ENCODE peak calls at places on chromosomes 12 and 14, in six cellular contexts. R is tibial artery, G is heart right ventricle, B is fibroblast of mammary gland, Q is Peyer's patch, W is heart left ventricle. H is an unnamed sample.

GRCh38 chr12:38904932-38905479 is 385 bp downstream of the CPNE8 start:
- DNase-seq in B (peak; percentile 86), R (peak; percentile 94), W (peak; percentile 89), Q (peak; percentile 56), G (peak; percentile 85), H (no peak)

GRCh38 chr14:74411671-74412070 is 14.3 kb downstream of the SYNDIG1L start:
- DNase-seq in W (no peak), G (no peak), Q (no peak), B (no peak), R (peak; percentile 53), H (no peak)

GRCh38 chr12:112555621-112556233 is 137.0 kb downstream of the PTPN11 start:
- DNase-seq in B (no peak), R (no peak), G (no peak), Q (no peak), W (no peak), H (no peak)

GRCh38 chr12:119683413-119683812 is 15.5 kb downstream of the PRKAB1 start:
- DNase-seq in Q (no peak), W (no peak), G (no peak), B (peak; percentile 77), R (no peak), H (no peak)

GRCh38 chr12:92261071-92261470 is 115.4 kb upstream of the BTG1 start:
- DNase-seq in R (no peak), W (no peak), Q (no peak), G (no peak), B (no peak), H (no peak)

GRCh38 chr14:103315368-103315911 is 18.6 kb upstream of the EIF5 start:
- DNase-seq in W (no peak), Q (no peak), G (no peak), R (no peak), B (peak; percentile 54), H (no peak)

GRCh38 chr12:131987552-131987951 is 37.8 kb downstream of the EP400 start:
- DNase-seq in Q (no peak), G (no peak), B (no peak), W (no peak), R (no peak), H (no peak)

GRCh38 chr12:75984577-75985182 is 46.9 kb downstream of the PHLDA1 start:
- DNase-seq in W (no peak), Q (no peak), G (no peak), R (no peak), B (no peak), H (no peak)

GRCh38 chr12:132465269-132466190 is 24.4 kb upstream of the FBRSL1 start:
- DNase-seq in Q (no peak), B (no peak), W (no peak), R (no peak), G (no peak), H (peak; percentile 97)

GRCh38 chr14:75539562-75540478 is 17.6 kb downstream of the BATF start:
- DNase-seq in G (no peak), R (no peak), W (no peak), B (no peak), Q (peak; percentile 61), H (no peak)

GRCh38 chr14:104130974-104131651 is 7.3 kb upstream of the KIF26A start:
- DNase-seq in B (peak; percentile 34), G (peak; percentile 62), W (peak; percentile 66), Q (no peak), R (peak; percentile 51), H (no peak)

GRCh38 chr12:74415633-74416032 is 122.0 kb upstream of the ATXN7L3B start:
- DNase-seq in B (peak; percentile 21), R (no peak), G (no peak), W (no peak), Q (no peak), H (no peak)

GRCh38 chr14:76089151-76089550 is 62.6 kb upstream of the GPATCH2L start:
- DNase-seq in R (no peak), G (peak; percentile 23), B (no peak), W (peak; percentile 54), Q (no peak), H (no peak)

GRCh38 chr12:101074940-101075680 is 134.9 kb downstream of the SLC5A8 start:
- DNase-seq in Q (no peak), G (no peak), B (no peak), R (no peak), W (no peak), H (no peak)

GRCh38 chr12:51028126-51028810 is 2.1 kb upstream of the SLC11A2 start:
- DNase-seq in G (no peak), R (no peak), W (no peak), B (peak; percentile 67), Q (no peak), H (no peak)

GRCh38 chr12:76375470-76375869 is 27.3 kb upstream of the BBS10 start:
- DNase-seq in Q (no peak), G (no peak), W (no peak), R (no peak), B (peak; percentile 37), H (no peak)

GRCh38 chr14:99649219-99649618 is 4.3 kb downstream of the HHIPL1 start:
- DNase-seq in Q (no peak), B (peak; percentile 76), W (no peak), R (no peak), G (no peak), H (no peak)

GRCh38 chr12:57983150-57983857 is 41.9 kb downstream of the ATP23 start:
- DNase-seq in B (peak; percentile 70), Q (no peak), W (no peak), G (no peak), R (no peak), H (no peak)

GRCh38 chr14:84112589-84112988 is 1417.4 kb upstream of the FLRT2 start:
- DNase-seq in B (no peak), W (no peak), G (no peak), Q (no peak), R (no peak), H (no peak)

DNA sequence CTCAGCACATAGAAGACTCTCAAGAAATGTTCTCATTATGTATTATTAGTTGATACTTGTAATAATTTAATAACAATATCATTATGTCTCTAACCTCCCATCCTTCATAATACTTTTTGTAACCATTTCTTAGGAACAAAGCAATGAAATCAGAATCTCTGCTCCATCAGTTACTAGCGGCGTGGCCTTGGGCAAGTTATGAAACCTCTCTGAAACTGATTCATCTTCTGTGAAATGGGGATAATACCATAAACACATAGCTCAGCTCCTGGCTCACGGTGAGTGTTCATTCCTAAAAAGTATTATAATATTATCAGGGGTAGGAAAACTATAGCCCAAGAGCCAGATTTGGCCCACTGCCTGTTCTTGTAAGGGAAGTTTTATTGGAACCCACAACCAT is 11.4 kb upstream of the CMKLR1 start:
- DNase-seq in G (no peak), B (no peak), W (no peak), Q (no peak), R (no peak), H (no peak)
- TF ChIP-seq CTCF in G (no peak), B (no peak), W (no peak), Q (no peak), R (no peak), H (no peak)

GRCh38 chr12:33605776-33606175 is 166.2 kb upstream of the SYT10 start:
- DNase-seq in Q (no peak), G (no peak), B (peak; percentile 2), W (no peak), R (no peak), H (no peak)
- TF ChIP-seq CTCF in Q (peak; percentile 6), G (no peak), B (peak; percentile 10), W (no peak), R (no peak), H (peak; percentile 32)

DNA sequence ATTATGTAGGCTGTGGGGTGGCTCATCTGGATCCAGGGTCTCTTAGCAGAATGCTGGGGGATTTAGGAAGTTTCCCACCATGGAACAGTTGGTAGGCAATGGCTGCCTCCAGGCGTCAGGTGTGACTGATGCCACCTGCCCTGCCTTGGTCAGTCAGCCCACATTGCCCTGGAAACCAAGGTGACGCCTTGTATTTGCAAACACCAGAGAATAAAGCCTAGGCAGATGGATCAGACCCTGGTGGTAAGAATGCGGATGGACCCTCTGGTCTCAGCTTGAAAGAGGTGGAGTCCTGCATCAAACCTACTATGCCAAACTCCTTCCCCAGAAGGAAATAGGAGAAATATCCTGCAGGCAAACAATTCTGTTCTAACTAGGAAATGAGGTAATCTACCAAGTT is 38.2 kb downstream of the NCKAP5L start:
- DNase-seq in Q (no peak), W (no peak), B (no peak), G (no peak), R (no peak), H (no peak)
- TF ChIP-seq CTCF in Q (no peak), W (no peak), B (no peak), G (no peak), R (no peak), H (no peak)

GRCh38 chr12:26298785-26299621 is 103.6 kb downstream of the SSPN start:
- DNase-seq in B (peak; percentile 93), G (no peak), W (no peak), R (no peak), Q (no peak), H (no peak)
- TF ChIP-seq CTCF in B (peak; percentile 51), G (no peak), W (peak; percentile 26), R (peak; percentile 49), Q (no peak), H (no peak)